ENCODE peak calls at places on chromosome 4, in nine cellular contexts. One of them, this sample, is unnamed.

GRCh38 chr4:19266566-19266965 is 985.1 kb upstream of the SLIT2 start:
- DNase-seq in GM23248: no peak
- DNase-seq in ovary: no peak
- DNase-seq in heart right ventricle: no peak
- DNase-seq in Peyer's patch: no peak
- DNase-seq in A549: no peak
- DNase-seq in adrenal gland: no peak
- DNase-seq in lung: no peak
- DNase-seq in SJSA1: no peak
- DNase-seq in this sample: no peak

GRCh38 chr4:142402925-142403324 is 443.2 kb downstream of the INPP4B start:
- DNase-seq in SJSA1: no peak
- DNase-seq in GM23248: peak; percentile 67
- DNase-seq in Peyer's patch: no peak
- DNase-seq in A549: no peak
- DNase-seq in adrenal gland: peak; percentile 26
- DNase-seq in heart right ventricle: no peak
- DNase-seq in ovary: no peak
- DNase-seq in lung: no peak
- DNase-seq in this sample: no peak

GRCh38 chr4:99790796-99791617 is 25.6 kb upstream of the DAPP1 start:
- DNase-seq in SJSA1: no peak
- DNase-seq in A549: no peak
- DNase-seq in heart right ventricle: no peak
- DNase-seq in ovary: no peak
- DNase-seq in lung: no peak
- DNase-seq in adrenal gland: no peak
- DNase-seq in Peyer's patch: no peak
- DNase-seq in GM23248: no peak
- DNase-seq in this sample: no peak

GRCh38 chr4:122921971-122922876 is at the start of gene NUDT6:
- DNase-seq in heart right ventricle: peak; percentile 56
- DNase-seq in adrenal gland: peak; percentile 65
- DNase-seq in A549: peak; percentile 66
- DNase-seq in Peyer's patch: peak; percentile 71
- DNase-seq in SJSA1: peak; percentile 66
- DNase-seq in ovary: peak; percentile 53
- DNase-seq in GM23248: peak; percentile 83
- DNase-seq in lung: peak; percentile 62
- DNase-seq in this sample: peak; percentile 58

GRCh38 chr4:83660578-83660977 is 124.7 kb downstream of the GPAT3 start:
- DNase-seq in lung: no peak
- DNase-seq in adrenal gland: no peak
- DNase-seq in SJSA1: no peak
- DNase-seq in A549: no peak
- DNase-seq in ovary: no peak
- DNase-seq in Peyer's patch: no peak
- DNase-seq in GM23248: no peak
- DNase-seq in heart right ventricle: no peak
- DNase-seq in this sample: no peak

GRCh38 chr4:149203256-149204001 is 612.2 kb downstream of the IQCM start:
- DNase-seq in GM23248: peak; percentile 57
- DNase-seq in A549: no peak
- DNase-seq in adrenal gland: no peak
- DNase-seq in SJSA1: no peak
- DNase-seq in heart right ventricle: peak; percentile 77
- DNase-seq in Peyer's patch: peak; percentile 60
- DNase-seq in ovary: no peak
- DNase-seq in lung: no peak
- DNase-seq in this sample: peak; percentile 63

GRCh38 chr4:76550966-76551780 is 116.1 kb downstream of the SHROOM3 start:
- DNase-seq in lung: no peak
- DNase-seq in A549: no peak
- DNase-seq in ovary: no peak
- DNase-seq in Peyer's patch: no peak
- DNase-seq in SJSA1: peak; percentile 77
- DNase-seq in GM23248: no peak
- DNase-seq in heart right ventricle: no peak
- DNase-seq in adrenal gland: no peak
- DNase-seq in this sample: no peak

GRCh38 chr4:71697031-71697430 is 86.8 kb downstream of the GC start:
- DNase-seq in GM23248: no peak
- DNase-seq in ovary: no peak
- DNase-seq in SJSA1: no peak
- DNase-seq in heart right ventricle: no peak
- DNase-seq in Peyer's patch: no peak
- DNase-seq in lung: no peak
- DNase-seq in adrenal gland: no peak
- DNase-seq in A549: no peak
- DNase-seq in this sample: no peak

GRCh38 chr4:72302981-72303704 is 265.9 kb downstream of the ADAMTS3 start:
- DNase-seq in adrenal gland: peak; percentile 17
- DNase-seq in Peyer's patch: peak; percentile 65
- DNase-seq in GM23248: peak; percentile 55
- DNase-seq in ovary: no peak
- DNase-seq in heart right ventricle: no peak
- DNase-seq in SJSA1: no peak
- DNase-seq in A549: peak; percentile 3
- DNase-seq in lung: peak; percentile 31
- DNase-seq in this sample: peak; percentile 48

GRCh38 chr4:158164849-158165248 is 8.0 kb downstream of the GASK1B start:
- DNase-seq in ovary: no peak
- DNase-seq in lung: no peak
- DNase-seq in GM23248: no peak
- DNase-seq in A549: no peak
- DNase-seq in heart right ventricle: no peak
- DNase-seq in Peyer's patch: no peak
- DNase-seq in SJSA1: no peak
- DNase-seq in adrenal gland: no peak
- DNase-seq in this sample: no peak

GRCh38 chr4:7944568-7945220 is 5.0 kb upstream of the AFAP1 start:
- DNase-seq in heart right ventricle: no peak
- DNase-seq in ovary: no peak
- DNase-seq in adrenal gland: no peak
- DNase-seq in GM23248: peak; percentile 64
- DNase-seq in SJSA1: no peak
- DNase-seq in Peyer's patch: no peak
- DNase-seq in A549: no peak
- DNase-seq in lung: no peak
- DNase-seq in this sample: no peak

GRCh38 chr4:61373901-61374611 is 173.9 kb downstream of the ADGRL3 start:
- DNase-seq in adrenal gland: no peak
- DNase-seq in ovary: no peak
- DNase-seq in lung: no peak
- DNase-seq in SJSA1: no peak
- DNase-seq in GM23248: no peak
- DNase-seq in heart right ventricle: no peak
- DNase-seq in A549: peak; percentile 1
- DNase-seq in Peyer's patch: no peak
- DNase-seq in this sample: no peak

GRCh38 chr4:61817071-61817470 is 616.9 kb downstream of the ADGRL3 start:
- DNase-seq in SJSA1: no peak
- DNase-seq in heart right ventricle: no peak
- DNase-seq in adrenal gland: no peak
- DNase-seq in Peyer's patch: no peak
- DNase-seq in GM23248: no peak
- DNase-seq in lung: no peak
- DNase-seq in A549: no peak
- DNase-seq in ovary: no peak
- DNase-seq in this sample: no peak

GRCh38 chr4:158443731-158444130 is 78.0 kb upstream of the RXFP1 start:
- DNase-seq in SJSA1: no peak
- DNase-seq in GM23248: no peak
- DNase-seq in A549: no peak
- DNase-seq in adrenal gland: no peak
- DNase-seq in heart right ventricle: no peak
- DNase-seq in lung: no peak
- DNase-seq in Peyer's patch: no peak
- DNase-seq in ovary: no peak
- DNase-seq in this sample: no peak

GRCh38 chr4:5957091-5957490 is 61.1 kb downstream of the C4orf50 start:
- DNase-seq in SJSA1: no peak
- DNase-seq in lung: no peak
- DNase-seq in adrenal gland: no peak
- DNase-seq in Peyer's patch: peak; percentile 23
- DNase-seq in A549: no peak
- DNase-seq in GM23248: no peak
- DNase-seq in ovary: no peak
- DNase-seq in heart right ventricle: no peak
- DNase-seq in this sample: no peak
- H3K27ac ChIP-seq in SJSA1: no peak overlapping the region
- H3K27ac ChIP-seq in lung: no peak overlapping the region
- H3K27ac ChIP-seq in adrenal gland: no peak overlapping the region
- H3K27ac ChIP-seq in Peyer's patch: no peak overlapping the region
- H3K27ac ChIP-seq in A549: no peak overlapping the region
- H3K27ac ChIP-seq in GM23248: no peak overlapping the region
- H3K27ac ChIP-seq in ovary: no peak overlapping the region
- H3K27ac ChIP-seq in heart right ventricle: no peak overlapping the region
- H3K27ac ChIP-seq in this sample: no peak overlapping the region

GRCh38 chr4:152680988-152681731 is 1.4 kb upstream of the TMEM154 start:
- DNase-seq in lung: no peak
- DNase-seq in adrenal gland: no peak
- DNase-seq in SJSA1: no peak
- DNase-seq in ovary: no peak
- DNase-seq in GM23248: peak; percentile 83
- DNase-seq in heart right ventricle: no peak
- DNase-seq in Peyer's patch: no peak
- DNase-seq in A549: peak; percentile 19
- DNase-seq in this sample: no peak

GRCh38 chr4:152676052-152676854 is 3.5 kb downstream of the TMEM154 start:
- DNase-seq in SJSA1: no peak
- DNase-seq in A549: no peak
- DNase-seq in adrenal gland: no peak
- DNase-seq in ovary: no peak
- DNase-seq in heart right ventricle: no peak
- DNase-seq in Peyer's patch: no peak
- DNase-seq in lung: no peak
- DNase-seq in GM23248: no peak
- DNase-seq in this sample: no peak

GRCh38 chr4:152678841-152679240 is 956 bp downstream of the TMEM154 start:
- DNase-seq in ovary: no peak
- DNase-seq in Peyer's patch: no peak
- DNase-seq in GM23248: peak; percentile 15
- DNase-seq in A549: no peak
- DNase-seq in lung: no peak
- DNase-seq in adrenal gland: no peak
- DNase-seq in heart right ventricle: no peak
- DNase-seq in SJSA1: no peak
- DNase-seq in this sample: no peak

GRCh38 chr4:152682143-152682542 is 2.3 kb upstream of the TMEM154 start:
- DNase-seq in ovary: no peak
- DNase-seq in GM23248: no peak
- DNase-seq in heart right ventricle: no peak
- DNase-seq in Peyer's patch: no peak
- DNase-seq in A549: no peak
- DNase-seq in adrenal gland: no peak
- DNase-seq in lung: no peak
- DNase-seq in SJSA1: no peak
- DNase-seq in this sample: no peak

GRCh38 chr4:152679414-152680281 is at the start of gene TMEM154:
- DNase-seq in GM23248: peak; percentile 87
- DNase-seq in SJSA1: no peak
- DNase-seq in adrenal gland: peak; percentile 19
- DNase-seq in A549: no peak
- DNase-seq in heart right ventricle: peak; percentile 51
- DNase-seq in Peyer's patch: peak; percentile 91
- DNase-seq in lung: peak; percentile 68
- DNase-seq in ovary: peak; percentile 44
- DNase-seq in this sample: peak; percentile 54
- H3K27ac ChIP-seq in GM23248: peak within 1 kb of the TSS; percentile 49
- H3K27ac ChIP-seq in SJSA1: no peak within 1 kb of the TSS
- H3K27ac ChIP-seq in adrenal gland: no peak within 1 kb of the TSS
- H3K27ac ChIP-seq in A549: peak within 1 kb of the TSS; percentile 14
- H3K27ac ChIP-seq in heart right ventricle: no peak within 1 kb of the TSS
- H3K27ac ChIP-seq in Peyer's patch: peak within 1 kb of the TSS; percentile 52
- H3K27ac ChIP-seq in lung: peak within 1 kb of the TSS; percentile 77
- H3K27ac ChIP-seq in ovary: no peak within 1 kb of the TSS
- H3K27ac ChIP-seq in this sample: no peak within 1 kb of the TSS

GRCh38 chr4:47493238-47494123 is 8.4 kb downstream of the ATP10D start:
- DNase-seq in heart right ventricle: no peak
- DNase-seq in lung: no peak
- DNase-seq in adrenal gland: no peak
- DNase-seq in ovary: no peak
- DNase-seq in A549: no peak
- DNase-seq in SJSA1: no peak
- DNase-seq in GM23248: no peak
- DNase-seq in Peyer's patch: no peak
- DNase-seq in this sample: no peak
- H3K27ac ChIP-seq in heart right ventricle: no peak overlapping the region
- H3K27ac ChIP-seq in lung: no peak overlapping the region
- H3K27ac ChIP-seq in adrenal gland: no peak overlapping the region
- H3K27ac ChIP-seq in ovary: no peak overlapping the region
- H3K27ac ChIP-seq in A549: no peak overlapping the region
- H3K27ac ChIP-seq in SJSA1: no peak overlapping the region
- H3K27ac ChIP-seq in GM23248: no peak overlapping the region
- H3K27ac ChIP-seq in Peyer's patch: no peak overlapping the region
- H3K27ac ChIP-seq in this sample: peak overlapping the region; percentile 66

GRCh38 chr4:26171953-26172352 is 148.9 kb upstream of the RBPJ start:
- DNase-seq in A549: no peak
- DNase-seq in SJSA1: peak; percentile 52
- DNase-seq in ovary: no peak
- DNase-seq in adrenal gland: no peak
- DNase-seq in lung: no peak
- DNase-seq in heart right ventricle: no peak
- DNase-seq in GM23248: no peak
- DNase-seq in Peyer's patch: no peak
- DNase-seq in this sample: no peak
- H3K27ac ChIP-seq in A549: no peak overlapping the region
- H3K27ac ChIP-seq in SJSA1: no peak overlapping the region
- H3K27ac ChIP-seq in ovary: no peak overlapping the region
- H3K27ac ChIP-seq in adrenal gland: no peak overlapping the region
- H3K27ac ChIP-seq in lung: no peak overlapping the region
- H3K27ac ChIP-seq in heart right ventricle: no peak overlapping the region
- H3K27ac ChIP-seq in GM23248: no peak overlapping the region
- H3K27ac ChIP-seq in Peyer's patch: no peak overlapping the region
- H3K27ac ChIP-seq in this sample: no peak overlapping the region

DNA sequence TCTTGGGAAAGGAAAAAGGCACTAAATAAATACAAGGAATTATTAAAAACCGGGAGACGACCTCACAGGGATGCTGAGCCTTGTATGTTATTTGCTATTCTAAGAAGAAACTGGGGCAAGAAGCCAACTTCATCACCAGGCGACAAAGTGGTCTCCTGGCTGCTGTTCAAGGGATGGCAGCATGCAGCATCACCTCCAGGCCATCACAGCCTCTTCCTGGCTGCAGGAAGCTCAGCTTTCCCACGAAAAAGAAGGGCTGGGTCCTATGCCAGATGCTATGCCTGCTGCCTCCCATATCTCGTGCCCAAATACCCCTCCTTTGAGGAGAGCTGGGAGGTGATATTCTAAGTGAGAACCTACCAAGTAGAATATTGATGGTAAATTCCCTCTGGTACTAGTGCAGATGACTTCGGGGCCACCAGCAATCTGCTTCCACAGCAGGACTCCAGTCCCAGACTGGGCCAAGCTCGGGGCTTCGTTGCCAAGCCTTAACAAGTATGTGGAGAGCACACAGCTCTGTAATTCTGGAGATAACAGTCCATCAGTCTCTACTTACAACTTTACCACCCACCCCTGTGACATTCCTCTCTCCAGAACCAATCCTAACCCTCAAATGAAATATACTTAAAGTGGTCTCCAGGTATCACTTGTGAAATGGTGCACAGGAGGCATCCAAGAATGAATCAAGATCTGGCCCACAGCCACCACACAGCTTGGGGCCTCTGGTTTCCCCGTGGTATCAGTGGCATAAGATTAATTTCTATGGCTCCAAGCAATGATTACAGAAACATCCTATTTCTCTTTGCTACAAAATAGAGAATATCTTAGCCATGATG is 149.3 kb downstream of the PALLD start:
- DNase-seq in A549: no peak
- DNase-seq in adrenal gland: no peak
- DNase-seq in ovary: no peak
- DNase-seq in heart right ventricle: peak; percentile 40
- DNase-seq in GM23248: no peak
- DNase-seq in lung: no peak
- DNase-seq in Peyer's patch: no peak
- DNase-seq in SJSA1: no peak
- DNase-seq in this sample: no peak
- H3K27ac ChIP-seq in A549: peak overlapping the region; percentile 15
- H3K27ac ChIP-seq in adrenal gland: no peak overlapping the region
- H3K27ac ChIP-seq in ovary: no peak overlapping the region
- H3K27ac ChIP-seq in heart right ventricle: no peak overlapping the region
- H3K27ac ChIP-seq in GM23248: no peak overlapping the region
- H3K27ac ChIP-seq in lung: no peak overlapping the region
- H3K27ac ChIP-seq in Peyer's patch: no peak overlapping the region
- H3K27ac ChIP-seq in SJSA1: no peak overlapping the region
- H3K27ac ChIP-seq in this sample: no peak overlapping the region

This sample was measured in thyroid gland.